ENCODE peak calls at places on chromosomes 6 and 20, in eight cellular contexts. V is hepatocyte, P is adrenal gland, J is fibroblast of lung, S is cardiac muscle cell, W is astrocyte, E is colonic mucosa, F is GM06990. T is an unnamed sample.

GRCh38 chr20:49591217-49591865 is 23.4 kb upstream of the PTGIS start:
- DNase-seq in V (peak), P (no peak), J (peak), S (peak), W (peak), E (no peak), F (no peak), T (no peak)

GRCh38 chr6:133891814-133892443 is 3.0 kb downstream of the TCF21 start:
- DNase-seq in V (no peak), P (no peak), J (no peak), S (no peak), W (no peak), E (no peak), F (no peak), T (no peak)

GRCh38 chr6:167856999-167857660 is 30.4 kb downstream of the AFDN start:
- DNase-seq in V (peak), P (no peak), J (peak), S (peak), W (peak), E (no peak), F (no peak), T (no peak)

GRCh38 chr20:1242530-1242929 is 16.7 kb downstream of the RAD21L1 start:
- DNase-seq in V (no peak), P (no peak), J (peak), S (peak), W (peak), E (no peak), F (no peak), T (peak)

GRCh38 chr20:19254956-19255355 is 42.5 kb downstream of the SLC24A3 start:
- DNase-seq in V (no peak), P (no peak), J (no peak), S (no peak), W (no peak), E (no peak), F (no peak), T (no peak)

GRCh38 chr6:138094260-138094659 is 13.0 kb downstream of the PERP start:
- DNase-seq in V (no peak), P (no peak), J (no peak), S (no peak), W (no peak), E (no peak), F (no peak), T (no peak)

GRCh38 chr20:13400453-13400852 is 179.4 kb downstream of the ISM1 start:
- DNase-seq in V (no peak), P (no peak), J (no peak), S (no peak), W (no peak), E (no peak), F (no peak), T (no peak)

GRCh38 chr20:14761903-14762302 is 424.5 kb upstream of the FLRT3 start:
- DNase-seq in V (no peak), P (no peak), J (no peak), S (no peak), W (no peak), E (no peak), F (no peak), T (no peak)

GRCh38 chr6:1547785-1548184 is 61.9 kb upstream of the FOXC1 start:
- DNase-seq in V (no peak), P (no peak), J (no peak), S (no peak), W (no peak), E (no peak), F (no peak), T (no peak)

GRCh38 chr6:161327360-161327953 is 53.6 kb upstream of the AGPAT4 start:
- DNase-seq in V (no peak), P (no peak), J (no peak), S (no peak), W (peak), E (no peak), F (no peak), T (no peak)

GRCh38 chr6:47789553-47789952 is 7.7 kb downstream of the OPN5 start:
- DNase-seq in V (no peak), P (no peak), J (no peak), S (no peak), W (no peak), E (no peak), F (no peak), T (no peak)

GRCh38 chr6:33314515-33314942 is 651 bp upstream of the TAPBP start:
- DNase-seq in V (peak), P (peak), J (peak), S (peak), W (peak), E (peak), F (peak), T (no peak)

GRCh38 chr20:11755071-11755881 is 162.4 kb upstream of the BTBD3 start:
- DNase-seq in V (no peak), P (no peak), J (peak), S (no peak), W (peak), E (no peak), F (no peak), T (peak)

GRCh38 chr20:48186447-48186846 is 401.2 kb upstream of the SULF2 start:
- DNase-seq in V (no peak), P (no peak), J (peak), S (peak), W (peak), E (no peak), F (no peak), T (no peak)

GRCh38 chr6:37592085-37592698 is 92.5 kb upstream of the CCDC167 start:
- DNase-seq in V (no peak), P (no peak), J (peak), S (no peak), W (no peak), E (no peak), F (no peak), T (no peak)

GRCh38 chr20:58853466-58853865 is 950 bp downstream of the GNAS start:
- DNase-seq in V (no peak), P (no peak), J (no peak), S (no peak), W (no peak), E (no peak), F (no peak), T (no peak)

GRCh38 chr20:61960836-61961235 is 104.8 kb downstream of the TAF4 start:
- DNase-seq in V (no peak), P (no peak), J (no peak), S (no peak), W (no peak), E (no peak), F (no peak), T (no peak)

GRCh38 chr6:34027445-34027936 is 118.4 kb downstream of the GRM4 start:
- DNase-seq in V (peak), P (peak), J (no peak), S (peak), W (no peak), E (peak), F (no peak), T (no peak)

GRCh38 chr6:105592329-105592728 is 189.4 kb upstream of the PREP start:
- DNase-seq in V (no peak), P (peak), J (peak), S (no peak), W (peak), E (no peak), F (no peak), T (peak)

GRCh38 chr6:159577564-159577963 is 115.5 kb downstream of the SOD2 start:
- DNase-seq in V (no peak), P (no peak), J (peak), S (no peak), W (peak), E (no peak), F (no peak), T (no peak)

GRCh38 chr6:39776581-39776980 is 15.6 kb upstream of the DAAM2 start:
- DNase-seq in V (no peak), P (no peak), J (no peak), S (no peak), W (no peak), E (no peak), F (no peak), T (no peak)

GRCh38 chr6:107123501-107123900 is 8.2 kb upstream of the BEND3 start:
- DNase-seq in V (no peak), P (no peak), J (no peak), S (no peak), W (no peak), E (no peak), F (no peak), T (no peak)
- TF ChIP-seq CTCF in V (no peak), P (no peak), J (no peak), S (no peak), W (no peak), E (no peak), F (no peak), T (no peak)

DNA sequence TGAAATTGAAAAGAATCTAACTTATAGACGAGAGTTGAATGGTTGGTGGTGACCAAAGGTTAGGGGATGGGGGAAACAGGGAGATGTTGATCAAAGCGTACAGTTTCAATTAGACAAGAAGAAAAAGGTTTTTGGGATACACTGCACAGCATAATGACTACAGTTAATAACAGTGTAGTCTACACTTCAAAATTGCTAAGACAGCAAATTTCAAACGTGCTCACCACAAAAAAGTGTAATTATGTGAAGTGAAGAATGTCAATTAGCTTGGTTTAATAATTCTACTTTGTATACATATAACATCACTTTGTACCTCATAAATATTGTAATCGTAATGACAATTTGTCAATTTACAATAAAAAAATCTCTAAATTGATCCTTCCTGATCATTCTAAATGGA is 267.5 kb downstream of the RNGTT start:
- DNase-seq in V (no peak), P (no peak), J (no peak), S (no peak), W (no peak), E (no peak), F (no peak), T (no peak)
- H3K4me3 ChIP-seq in V (no peak), P (no peak), J (no peak), S (no peak), W (no peak), E (no peak), F (no peak), T (no peak)

DNA sequence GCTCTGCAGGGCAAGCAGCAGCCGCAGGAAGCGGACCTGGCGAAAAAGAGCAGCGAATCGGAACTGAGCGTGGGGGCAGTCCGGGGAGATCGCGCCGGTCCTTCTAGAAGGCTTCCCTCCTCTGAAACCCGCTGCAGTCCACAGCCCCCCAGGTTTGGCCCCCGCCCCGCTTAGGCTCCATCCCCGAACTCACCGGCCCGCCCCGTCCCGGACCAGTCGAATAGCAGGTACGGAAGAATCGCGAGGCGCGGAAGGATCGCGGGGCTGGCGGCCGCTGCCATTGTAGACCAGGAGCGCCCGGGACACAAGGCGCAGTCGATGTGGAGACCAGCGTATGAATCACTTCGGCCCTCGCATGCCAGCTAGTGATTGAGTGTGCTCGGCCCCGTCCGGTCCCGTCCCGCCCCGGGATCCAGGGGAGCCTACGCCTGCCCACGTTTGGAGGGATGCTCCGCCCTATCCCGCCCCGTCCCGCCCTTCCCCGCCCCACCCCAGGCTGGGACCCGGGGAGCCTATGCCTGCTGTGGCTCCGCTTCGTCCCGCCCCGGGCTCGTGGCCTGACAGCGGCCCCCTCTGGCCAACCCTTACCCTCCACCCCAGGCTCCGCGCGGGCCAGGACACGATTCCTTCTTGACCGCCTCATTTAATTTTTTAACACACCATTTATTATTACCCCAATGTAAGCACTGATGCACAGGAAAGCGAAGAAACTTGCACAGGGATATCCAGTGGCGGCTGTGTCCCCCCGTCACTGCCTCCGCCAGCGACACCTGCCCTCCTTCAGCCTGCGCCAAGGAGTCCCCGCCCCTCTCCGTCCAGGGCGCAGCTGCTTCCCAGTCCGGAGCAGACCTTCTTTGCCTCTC is at the start of gene ULBP3:
- DNase-seq in V (peak), P (peak), J (peak), S (peak), W (peak), E (peak), F (peak), T (peak)
- TF ChIP-seq CTCF in V (peak), P (peak), J (peak), S (peak), W (peak), E (peak), F (peak), T (peak)

GRCh38 chr6:42563697-42564495 is at the start of gene UBR2:
- DNase-seq in V (peak), P (peak), J (peak), S (peak), W (peak), E (peak), F (peak), T (peak)

GRCh38 chr6:42566614-42567208 is 2.9 kb downstream of the UBR2 start:
- DNase-seq in V (no peak), P (no peak), J (no peak), S (no peak), W (no peak), E (no peak), F (no peak), T (no peak)

GRCh38 chr6:42561986-42562385 is 1.8 kb upstream of the UBR2 start:
- DNase-seq in V (no peak), P (no peak), J (no peak), S (no peak), W (no peak), E (no peak), F (no peak), T (no peak)

GRCh38 chr6:42562788-42563187 is 1.0 kb upstream of the UBR2 start:
- DNase-seq in V (no peak), P (no peak), J (no peak), S (no peak), W (no peak), E (no peak), F (no peak), T (no peak)

DNA sequence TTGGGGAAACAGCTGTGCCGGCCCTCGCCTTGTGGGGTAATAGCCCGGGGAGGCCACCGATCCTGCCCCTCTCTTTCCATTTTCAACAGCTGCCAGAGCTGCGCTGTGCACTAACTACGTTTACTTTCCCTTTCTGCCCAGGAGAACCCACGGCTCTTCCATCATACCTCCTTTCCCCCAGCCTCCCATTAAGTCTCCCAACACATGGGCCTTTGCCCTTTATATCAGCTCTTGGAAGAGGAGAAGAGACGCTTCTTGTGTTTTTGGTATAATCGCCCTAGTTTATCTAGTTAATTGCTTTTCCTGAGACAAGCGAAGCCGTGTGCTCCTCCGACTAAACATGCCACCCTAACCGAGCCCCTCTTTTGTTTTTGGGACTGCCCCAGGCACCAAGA is 664 bp downstream of the UBR2 start:
- DNase-seq in V (no peak), P (no peak), J (no peak), S (no peak), W (no peak), E (no peak), F (no peak), T (no peak)
- H3K4me3 ChIP-seq in V (peak), P (peak), J (peak), S (peak), W (peak), E (peak), F (peak), T (peak)

GRCh38 chr6:111204305-111204704 is 117.0 kb downstream of the SLC16A10 start:
- DNase-seq in V (no peak), P (no peak), J (no peak), S (no peak), W (no peak), E (no peak), F (no peak), T (no peak)
- TF ChIP-seq CTCF in V (no peak), P (no peak), J (no peak), S (no peak), W (no peak), E (no peak), F (no peak), T (no peak)

GRCh38 chr6:52981215-52981910 is 13.7 kb downstream of the GSTA4 start:
- DNase-seq in V (no peak), P (no peak), J (no peak), S (no peak), W (no peak), E (no peak), F (no peak), T (no peak)

GRCh38 chr6:52976591-52977035 is 18.5 kb downstream of the GSTA4 start:
- DNase-seq in V (peak), P (peak), J (no peak), S (no peak), W (no peak), E (no peak), F (peak), T (no peak)

GRCh38 chr6:52975580-52975979 is 19.5 kb downstream of the GSTA4 start:
- DNase-seq in V (no peak), P (no peak), J (no peak), S (peak), W (no peak), E (no peak), F (no peak), T (peak)

GRCh38 chr6:52973013-52973412 is 22.1 kb downstream of the GSTA4 start:
- DNase-seq in V (no peak), P (no peak), J (no peak), S (no peak), W (no peak), E (no peak), F (no peak), T (no peak)

DNA sequence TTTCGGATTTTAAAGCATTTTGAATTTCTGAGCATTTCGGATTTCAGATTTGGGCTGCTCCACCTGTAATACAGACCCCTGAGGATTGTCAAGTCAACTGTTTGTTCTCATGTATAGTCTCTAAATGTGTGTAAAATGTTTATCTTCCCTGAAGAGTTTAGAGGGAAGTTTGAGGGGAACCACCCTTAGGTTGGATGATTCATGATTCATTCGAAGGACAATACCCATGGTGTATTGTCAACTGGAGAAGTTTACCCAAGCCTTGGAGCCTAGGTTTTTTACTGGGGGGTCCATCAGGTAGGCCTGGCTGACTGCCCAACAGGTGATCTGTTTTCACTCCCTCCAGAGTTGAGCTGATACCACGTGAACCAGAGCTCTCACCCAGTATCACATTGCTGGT is 18.9 kb downstream of the GSTA4 start:
- DNase-seq in V (no peak), P (no peak), J (no peak), S (no peak), W (no peak), E (no peak), F (no peak), T (no peak)
- H3K4me3 ChIP-seq in V (no peak), P (no peak), J (no peak), S (no peak), W (no peak), E (no peak), F (no peak), T (no peak)

T was measured in AG09309.